ENCODE peak calls at places on chromosomes 2 and 18, in ten cellular contexts. T is dermis microvascular lymphatic vessel endothelial cell; X is anterior cingulate cortex; O is GM23248; A is AG10803; Y is T-helper 1 cell; G is NAMALWA; B is effector memory CD8-positive, alpha-beta T cell; M is fibroblast of the conjunctiva; J is AG08395. K is an unnamed sample.

GRCh38 chr2:238130696-238131628 is 7.5 kb upstream of the KLHL30 start:
- DNase-seq in T (no peak), X (no peak), O (no peak), A (no peak), Y (no peak), G (no peak), B (no peak), M (no peak), J (no peak), K (no peak)

GRCh38 chr2:142796161-142796560 is 81.3 kb upstream of the KYNU start:
- DNase-seq in T (peak), X (no peak), O (no peak), A (no peak), Y (no peak), G (no peak), B (no peak), M (no peak), J (no peak), K (no peak)

GRCh38 chr2:231170058-231170457 is 28.4 kb upstream of the ARMC9 start:
- DNase-seq in T (no peak), X (no peak), O (peak), A (peak), Y (no peak), G (no peak), B (no peak), M (peak), J (peak), K (peak)

GRCh38 chr18:77316641-77317040 is 67.0 kb downstream of the GALR1 start:
- DNase-seq in T (no peak), X (no peak), O (peak), A (peak), Y (no peak), G (no peak), B (no peak), M (no peak), J (peak), K (peak)

GRCh38 chr2:225932741-225933413 is 533.4 kb downstream of the NYAP2 start:
- DNase-seq in T (no peak), X (no peak), O (no peak), A (no peak), Y (no peak), G (no peak), B (no peak), M (no peak), J (no peak), K (no peak)

GRCh38 chr18:38241736-38242135 is 676.1 kb upstream of the CELF4 start:
- DNase-seq in T (no peak), X (no peak), O (peak), A (peak), Y (no peak), G (no peak), B (no peak), M (no peak), J (no peak), K (no peak)

GRCh38 chr2:39739386-39739785 is 39.7 kb downstream of the THUMPD2 start:
- DNase-seq in T (no peak), X (no peak), O (no peak), A (no peak), Y (no peak), G (no peak), B (no peak), M (no peak), J (no peak), K (no peak)

GRCh38 chr2:157933549-157933948 is 57.4 kb upstream of the ACVR1 start:
- DNase-seq in T (no peak), X (no peak), O (no peak), A (no peak), Y (no peak), G (no peak), B (no peak), M (no peak), J (no peak), K (no peak)

GRCh38 chr2:164457271-164457670 is 164.0 kb downstream of the GRB14 start:
- DNase-seq in T (no peak), X (no peak), O (no peak), A (no peak), Y (no peak), G (no peak), B (no peak), M (no peak), J (no peak), K (no peak)

GRCh38 chr2:23453936-23454460 is 69.0 kb downstream of the KLHL29 start:
- DNase-seq in T (no peak), X (no peak), O (no peak), A (no peak), Y (no peak), G (no peak), B (no peak), M (no peak), J (no peak), K (no peak)

GRCh38 chr2:47221039-47221438 is 65.9 kb upstream of the STPG4 start:
- DNase-seq in T (no peak), X (no peak), O (peak), A (peak), Y (no peak), G (no peak), B (no peak), M (no peak), J (peak), K (peak)

GRCh38 chr2:9552491-9553178 is 3.0 kb downstream of the ADAM17 start:
- DNase-seq in T (peak), X (no peak), O (peak), A (peak), Y (peak), G (peak), B (no peak), M (peak), J (no peak), K (peak)

GRCh38 chr2:97963880-97964279 is 31.9 kb downstream of the TMEM131 start:
- DNase-seq in T (no peak), X (no peak), O (peak), A (no peak), Y (no peak), G (no peak), B (no peak), M (no peak), J (no peak), K (peak)

GRCh38 chr2:131045286-131045924 is 47.9 kb downstream of the FAM168B start:
- DNase-seq in T (no peak), X (no peak), O (no peak), A (no peak), Y (no peak), G (no peak), B (no peak), M (no peak), J (no peak), K (no peak)

GRCh38 chr18:7735194-7735593 is 168.1 kb downstream of the PTPRM start:
- DNase-seq in T (no peak), X (no peak), O (no peak), A (no peak), Y (no peak), G (no peak), B (no peak), M (no peak), J (no peak), K (no peak)

GRCh38 chr2:237911363-237912017 is 52.1 kb downstream of the RAMP1 start:
- DNase-seq in T (no peak), X (no peak), O (no peak), A (no peak), Y (no peak), G (no peak), B (no peak), M (no peak), J (no peak), K (no peak)

GRCh38 chr2:126886201-126886905 is 12.3 kb upstream of the TEX51 start:
- DNase-seq in T (peak), X (peak), O (peak), A (peak), Y (peak), G (peak), B (peak), M (peak), J (peak), K (peak)

GRCh38 chr18:25915907-25916306 is 174.5 kb downstream of the SS18 start:
- DNase-seq in T (no peak), X (no peak), O (no peak), A (no peak), Y (no peak), G (peak), B (no peak), M (no peak), J (no peak), K (no peak)

GRCh38 chr2:176106636-176107539 is at the start of gene HOXD11:
- DNase-seq in T (peak), X (no peak), O (peak), A (no peak), Y (no peak), G (no peak), B (no peak), M (no peak), J (no peak), K (peak)

K was measured in fibroblast of mammary gland.